ENCODE peak calls at places on chromosomes 13 and 19, in nine cellular contexts. C is left ventricle myocardium inferior; H is tibial nerve; E is brain microvascular endothelial cell; O is upper lobe of left lung; Z is CD8-positive, alpha-beta T cell; D is heart right ventricle; T is heart left ventricle; K is PC-3. B is an unnamed sample. For H3K27me3, the result is how much of the 10 kb centered on the place peaks cover.

GRCh38 chr13:72698164-72698563 is 29.3 kb downstream of the MZT1 start:
- DNase-seq in C (no peak), H (no peak), E (no peak), O (no peak), Z (no peak), D (no peak), T (no peak), K (no peak), B (no peak)

GRCh38 chr19:35041548-35042055 is at the start of gene HPN:
- DNase-seq in C (no peak), H (no peak), E (no peak), O (peak), Z (no peak), D (no peak), T (no peak), K (no peak), B (peak)

GRCh38 chr19:18969953-18970659 is 29.1 kb upstream of the HOMER3 start:
- DNase-seq in C (no peak), H (no peak), E (no peak), O (no peak), Z (no peak), D (no peak), T (no peak), K (no peak), B (no peak)

GRCh38 chr13:102517959-102518358 is 78.8 kb upstream of the TPP2 start:
- DNase-seq in C (no peak), H (no peak), E (no peak), O (no peak), Z (no peak), D (no peak), T (no peak), K (no peak), B (no peak)

GRCh38 chr19:2503521-2504109 is 27.7 kb downstream of the GADD45B start:
- DNase-seq in C (no peak), H (no peak), E (peak), O (no peak), Z (peak), D (no peak), T (no peak), K (peak), B (no peak)

GRCh38 chr19:8569066-8569761 is 8.0 kb downstream of the MYO1F start:
- DNase-seq in C (peak), H (no peak), E (peak), O (no peak), Z (peak), D (no peak), T (no peak), K (peak), B (no peak)

GRCh38 chr13:100484708-100485107 is 103.9 kb downstream of the GGACT start:
- DNase-seq in C (no peak), H (no peak), E (no peak), O (no peak), Z (no peak), D (no peak), T (no peak), K (no peak), B (no peak)

GRCh38 chr19:10238172-10238783 is 7.1 kb upstream of the S1PR2 start:
- DNase-seq in C (peak), H (no peak), E (peak), O (peak), Z (no peak), D (peak), T (peak), K (peak), B (peak)

GRCh38 chr19:1189419-1189818 is 15.4 kb upstream of the SBNO2 start:
- DNase-seq in C (no peak), H (no peak), E (no peak), O (no peak), Z (peak), D (no peak), T (no peak), K (peak), B (no peak)

GRCh38 chr13:41823486-41823885 is 137.4 kb downstream of the VWA8 start:
- DNase-seq in C (no peak), H (no peak), E (peak), O (no peak), Z (no peak), D (no peak), T (no peak), K (no peak), B (no peak)

GRCh38 chr19:2240881-2241760 is 4.5 kb downstream of the SF3A2 start:
- DNase-seq in C (no peak), H (no peak), E (no peak), O (peak), Z (no peak), D (no peak), T (no peak), K (no peak), B (no peak)

GRCh38 chr19:10068205-10068604 is 17.9 kb upstream of the SHFL start:
- DNase-seq in C (no peak), H (no peak), E (no peak), O (no peak), Z (no peak), D (no peak), T (no peak), K (no peak), B (no peak)

GRCh38 chr13:50969691-50970090 is 60.1 kb downstream of the RNASEH2B start:
- DNase-seq in C (no peak), H (no peak), E (peak), O (no peak), Z (no peak), D (no peak), T (no peak), K (no peak), B (no peak)

GRCh38 chr19:1169921-1170885 is 3.9 kb downstream of the SBNO2 start:
- DNase-seq in C (no peak), H (no peak), E (no peak), O (peak), Z (no peak), D (no peak), T (peak), K (peak), B (peak)

GRCh38 chr19:39475748-39476147 is 4.9 kb upstream of the TIMM50 start:
- DNase-seq in C (peak), H (no peak), E (no peak), O (no peak), Z (no peak), D (no peak), T (no peak), K (no peak), B (no peak)

GRCh38 chr13:47945738-47946137 is 55.3 kb downstream of the SUCLA2 start:
- DNase-seq in C (no peak), H (no peak), E (peak), O (no peak), Z (no peak), D (no peak), T (no peak), K (no peak), B (no peak)

GRCh38 chr19:13909430-13909829 is 3.4 kb downstream of the CC2D1A start:
- DNase-seq in C (no peak), H (no peak), E (no peak), O (no peak), Z (no peak), D (no peak), T (no peak), K (no peak), B (peak)

GRCh38 chr13:20019033-20019432 is 60.5 kb downstream of the ZMYM2 start:
- DNase-seq in C (no peak), H (no peak), E (no peak), O (no peak), Z (no peak), D (no peak), T (no peak), K (no peak), B (no peak)

DNA sequence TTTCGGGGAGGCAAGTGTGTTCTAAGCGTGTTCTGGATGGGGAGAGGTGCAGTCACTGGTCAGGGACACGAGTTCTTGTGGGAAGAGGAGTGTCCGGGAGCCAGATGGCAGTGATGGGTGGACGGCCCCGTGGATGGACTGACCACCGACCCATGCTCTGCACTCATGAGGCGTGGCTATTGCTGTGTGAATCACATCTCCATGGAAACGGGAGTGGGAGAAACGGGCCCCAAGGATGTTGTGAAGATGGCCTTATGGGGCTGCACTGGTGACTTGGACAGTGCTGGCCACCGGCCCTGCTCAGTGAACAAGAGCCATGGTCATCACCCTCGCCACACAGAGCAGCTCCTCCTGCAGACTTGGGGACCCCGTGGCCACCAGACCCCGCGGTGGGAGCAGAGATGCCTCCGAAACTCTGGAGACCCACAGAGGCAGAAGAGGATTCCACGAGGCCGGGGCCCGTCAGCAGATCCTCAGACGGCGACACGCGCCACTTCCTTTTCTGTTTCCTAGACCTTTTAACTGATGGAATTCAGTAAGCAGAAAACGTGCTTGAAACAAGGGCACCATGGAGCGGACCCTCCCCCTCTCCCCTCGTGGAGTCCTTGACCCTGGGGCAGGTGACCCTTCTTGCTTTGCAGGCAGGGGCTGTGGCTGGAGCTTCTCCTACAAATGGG is 47.5 kb downstream of the GAS6 start:
- DNase-seq in C (no peak), H (no peak), E (no peak), O (peak), Z (peak), D (no peak), T (no peak), K (peak), B (no peak)
- TF ChIP-seq CTCF in C (no peak), H (no peak), E (no peak), O (no peak), Z (no peak), D (no peak), T (no peak), K (no peak), B (no peak)

DNA sequence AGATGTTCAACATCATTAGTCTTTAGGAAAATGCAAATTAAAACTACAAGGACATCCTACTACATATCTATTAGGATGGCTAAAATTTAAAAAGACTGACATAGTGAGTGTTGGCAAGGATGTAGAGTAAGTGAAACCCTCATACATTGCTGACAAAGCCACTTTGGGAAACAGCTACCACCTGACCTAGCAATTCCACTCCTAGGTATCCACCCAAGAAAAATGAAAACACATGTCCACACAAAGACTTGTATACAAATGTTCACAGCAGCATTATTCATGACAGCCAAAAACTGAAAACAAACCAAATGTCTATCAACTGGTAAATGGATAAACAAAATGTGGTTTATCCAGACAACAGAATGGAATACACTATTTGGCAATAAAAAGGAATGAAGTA is 51.7 kb upstream of the DOCK9 start:
- DNase-seq in C (no peak), H (no peak), E (no peak), O (no peak), Z (no peak), D (no peak), T (no peak), K (no peak), B (no peak)
- H3K27me3 ChIP-seq in C (under half), H (under half), E (under half), O (under half), Z (under half), D (under half), T (under half), K (under half), B (under half)

DNA sequence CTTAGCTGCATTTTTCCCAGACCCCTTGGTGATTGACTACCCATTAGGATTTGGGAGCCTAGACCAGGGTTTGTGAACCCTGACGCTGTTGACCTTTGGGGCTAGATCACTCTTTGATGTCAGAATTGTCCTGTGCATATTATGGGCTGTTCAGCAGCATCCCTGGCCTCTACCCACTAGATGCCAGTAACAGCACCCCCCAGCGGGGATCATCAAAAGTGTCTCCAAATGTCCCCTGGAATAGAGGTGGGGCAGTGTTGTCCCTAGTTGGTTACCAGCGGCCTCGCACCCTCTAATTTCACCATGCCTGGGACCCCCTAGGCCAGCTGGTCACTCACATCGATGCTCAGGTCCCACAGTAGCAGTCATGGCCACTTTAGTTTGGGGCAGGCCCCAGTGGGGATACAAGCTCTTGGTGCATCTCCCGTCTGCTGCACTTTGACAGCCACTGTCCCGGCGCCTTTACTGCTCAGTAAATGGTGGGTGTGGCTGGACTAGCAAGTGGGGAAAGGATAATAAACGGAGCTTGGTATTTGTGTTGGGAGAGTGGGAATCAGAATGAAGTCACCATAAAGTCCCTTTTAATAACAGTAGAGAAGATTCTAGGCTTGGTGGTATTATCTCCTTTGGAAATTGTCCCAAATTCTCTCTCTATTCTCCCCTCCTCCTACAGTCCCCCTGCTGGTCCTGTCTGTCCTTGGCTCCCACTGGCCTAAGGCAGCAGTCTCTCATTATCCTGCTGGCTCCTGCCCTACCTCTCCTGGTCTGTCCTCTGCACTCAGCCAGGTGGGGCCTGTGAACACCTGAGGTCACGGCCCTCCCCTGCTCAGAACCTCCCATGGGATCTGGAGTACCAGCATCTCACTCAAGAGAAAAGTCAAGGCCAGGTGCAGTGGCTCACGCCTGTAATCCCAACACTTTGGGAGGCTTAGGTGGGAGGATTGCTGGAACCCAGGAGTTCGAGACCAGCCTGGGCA is 80.6 kb downstream of the SIPA1L3 start:
- DNase-seq in C (no peak), H (no peak), E (no peak), O (no peak), Z (no peak), D (no peak), T (no peak), K (no peak), B (no peak)
- TF ChIP-seq CTCF in C (no peak), H (no peak), E (peak), O (no peak), Z (no peak), D (no peak), T (no peak), K (peak), B (no peak)

GRCh38 chr19:31354919-31355318 is 5.7 kb upstream of the TSHZ3 start:
- DNase-seq in C (no peak), H (no peak), E (no peak), O (no peak), Z (no peak), D (no peak), T (no peak), K (no peak), B (no peak)
- H3K27me3 ChIP-seq in C (half or more), H (half or more), E (under half), O (half or more), Z (half or more), D (half or more), T (under half), K (under half), B (under half)

GRCh38 chr13:81493144-81493543 is 1152.2 kb upstream of the SPRY2 start:
- DNase-seq in C (no peak), H (no peak), E (no peak), O (no peak), Z (no peak), D (no peak), T (no peak), K (no peak), B (no peak)

GRCh38 chr13:81488021-81488420 is 1147.1 kb upstream of the SPRY2 start:
- DNase-seq in C (no peak), H (no peak), E (no peak), O (no peak), Z (no peak), D (no peak), T (no peak), K (no peak), B (no peak)

DNA sequence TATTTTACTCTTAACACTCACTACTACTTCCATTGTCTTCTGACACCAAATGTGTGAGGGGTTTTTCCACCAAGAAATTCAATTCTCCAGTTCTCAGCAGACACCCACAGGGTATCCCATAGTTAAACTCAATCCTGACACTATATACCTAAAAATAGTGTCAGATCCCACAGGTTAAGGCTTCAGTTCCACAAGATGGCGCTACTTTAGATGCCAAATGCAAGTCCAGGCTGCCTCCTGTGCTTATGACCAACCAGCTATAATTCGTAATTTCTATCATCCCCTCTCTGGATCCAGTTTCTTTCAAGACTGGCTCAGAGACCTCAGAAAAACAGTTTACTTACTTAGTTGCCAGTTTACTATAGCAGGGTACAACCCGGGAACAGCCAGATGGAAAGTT is 1146.2 kb upstream of the SPRY2 start:
- DNase-seq in C (no peak), H (no peak), E (peak), O (no peak), Z (no peak), D (no peak), T (no peak), K (peak), B (peak)
- TF ChIP-seq CTCF in C (no peak), H (no peak), E (peak), O (no peak), Z (no peak), D (no peak), T (peak), K (peak), B (peak)

GRCh38 chr19:41528106-41528505 is 47.9 kb upstream of the CEACAM21 start:
- DNase-seq in C (no peak), H (no peak), E (no peak), O (no peak), Z (no peak), D (no peak), T (no peak), K (no peak), B (no peak)

GRCh38 chr19:41530761-41531301 is 45.1 kb upstream of the CEACAM21 start:
- DNase-seq in C (no peak), H (no peak), E (no peak), O (no peak), Z (no peak), D (peak), T (peak), K (no peak), B (no peak)

GRCh38 chr19:41529484-41530183 is 46.3 kb upstream of the CEACAM21 start:
- DNase-seq in C (no peak), H (no peak), E (no peak), O (no peak), Z (no peak), D (no peak), T (no peak), K (no peak), B (no peak)

GRCh38 chr19:41531438-41532311 is 44.3 kb upstream of the CEACAM21 start:
- DNase-seq in C (peak), H (peak), E (peak), O (no peak), Z (peak), D (peak), T (peak), K (no peak), B (peak)

DNA sequence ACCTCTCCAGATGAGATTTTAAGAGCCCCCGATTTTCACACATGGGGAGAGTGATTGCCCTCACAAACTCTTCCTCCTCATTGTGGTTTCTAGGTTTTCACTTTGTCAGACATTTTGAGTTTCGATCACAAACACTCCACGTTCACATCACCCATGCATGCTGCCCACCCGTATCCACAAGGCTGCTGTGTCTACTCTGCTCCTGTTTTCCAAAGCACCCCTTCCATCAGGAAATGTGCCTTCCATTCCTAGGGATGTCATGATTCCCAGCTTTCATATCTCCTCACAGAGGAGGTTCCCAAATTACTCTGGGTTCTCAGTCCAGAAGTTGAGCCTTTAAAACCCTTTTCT is 45.8 kb upstream of the CEACAM21 start:
- DNase-seq in C (no peak), H (no peak), E (no peak), O (no peak), Z (no peak), D (no peak), T (no peak), K (no peak), B (no peak)
- H3K27me3 ChIP-seq in C (under half), H (under half), E (under half), O (under half), Z (under half), D (under half), T (under half), K (under half), B (under half)

GRCh38 chr19:45659096-45659729 is 8.8 kb upstream of the GIPR start:
- DNase-seq in C (no peak), H (no peak), E (no peak), O (no peak), Z (no peak), D (no peak), T (no peak), K (no peak), B (no peak)

GRCh38 chr19:45655073-45655472 is 12.9 kb upstream of the GIPR start:
- DNase-seq in C (no peak), H (no peak), E (no peak), O (no peak), Z (no peak), D (no peak), T (no peak), K (no peak), B (no peak)

GRCh38 chr19:45653634-45654033 is 14.4 kb upstream of the GIPR start:
- DNase-seq in C (no peak), H (no peak), E (no peak), O (no peak), Z (no peak), D (no peak), T (no peak), K (no peak), B (no peak)

GRCh38 chr19:45657520-45658163 is 10.4 kb upstream of the GIPR start:
- DNase-seq in C (no peak), H (no peak), E (no peak), O (no peak), Z (no peak), D (no peak), T (no peak), K (no peak), B (no peak)
- TF ChIP-seq CTCF in C (no peak), H (no peak), E (no peak), O (no peak), Z (no peak), D (no peak), T (no peak), K (no peak), B (no peak)

GRCh38 chr13:113403255-113404104 is 39.5 kb upstream of the GRTP1 start:
- DNase-seq in C (no peak), H (peak), E (no peak), O (peak), Z (no peak), D (no peak), T (no peak), K (no peak), B (no peak)
- H3K27me3 ChIP-seq in C (under half), H (under half), E (under half), O (under half), Z (under half), D (under half), T (under half), K (under half), B (under half)